ENCODE peak calls at places on chromosomes 2 and 18, in seven cellular contexts. S, Z, G, V, U, J and T are unnamed samples.
A peak's percentile ranks its signal among the peaks of the same experiment; 100 is the strongest.

GRCh38 chr2:144950874-144951560 is 431.1 kb upstream of the ZEB2 start:
- ATAC-seq in Z (no peak), V (no peak), J (no peak), G (peak; percentile 58), U (no peak), S (no peak), T (no peak)

GRCh38 chr2:106138904-106139574 is 55.1 kb downstream of the UXS1 start:
- ATAC-seq in U (no peak), V (peak; percentile 85), Z (peak; percentile 18), J (peak; percentile 29), G (peak; percentile 14), S (no peak), T (peak; percentile 14)

GRCh38 chr2:33365264-33365663 is 111.2 kb upstream of the RASGRP3 start:
- ATAC-seq in J (no peak), Z (no peak), S (no peak), G (peak; percentile 44), V (no peak), U (no peak), T (no peak)

GRCh38 chr2:233075141-233075965 is 15.2 kb downstream of the INPP5D start:
- ATAC-seq in S (no peak), J (peak; percentile 47), Z (no peak), U (peak; percentile 10), V (peak; percentile 57), G (peak; percentile 53), T (peak; percentile 2)

GRCh38 chr2:81852651-81853050 is 1548.1 kb upstream of the LRRTM1 start:
- ATAC-seq in V (no peak), U (no peak), J (no peak), S (no peak), Z (no peak), G (no peak), T (no peak)

GRCh38 chr2:179524940-179525339 is 260.3 kb upstream of the SESTD1 start:
- ATAC-seq in V (peak; percentile 71), S (no peak), J (no peak), G (no peak), Z (no peak), U (no peak), T (no peak)

GRCh38 chr2:143802242-143802641 is 673.0 kb downstream of the ARHGAP15 start:
- ATAC-seq in G (no peak), Z (no peak), U (no peak), S (no peak), J (no peak), V (no peak), T (no peak)

GRCh38 chr18:78199002-78199401 is 780.6 kb upstream of the SALL3 start:
- ATAC-seq in S (no peak), U (no peak), Z (no peak), J (no peak), V (no peak), G (no peak), T (no peak)

GRCh38 chr18:4399929-4400328 is 55.2 kb downstream of the DLGAP1 start:
- ATAC-seq in U (no peak), G (no peak), J (no peak), Z (no peak), S (no peak), V (no peak), T (no peak)

GRCh38 chr18:14922031-14922430 is 174.1 kb downstream of the ANKRD30B start:
- ATAC-seq in Z (no peak), G (no peak), S (no peak), J (no peak), V (no peak), U (no peak), T (no peak)

GRCh38 chr2:58541511-58541910 is 300.4 kb upstream of the FANCL start:
- ATAC-seq in Z (no peak), J (no peak), V (no peak), G (no peak), S (no peak), U (no peak), T (no peak)

GRCh38 chr2:221258464-221258863 is 313.6 kb downstream of the EPHA4 start:
- ATAC-seq in U (no peak), G (no peak), V (no peak), J (no peak), S (no peak), Z (no peak), T (no peak)

GRCh38 chr2:179595284-179595683 is 266.1 kb downstream of the ZNF385B start:
- ATAC-seq in Z (no peak), S (no peak), J (no peak), V (peak; percentile 98), U (no peak), G (peak; percentile 60), T (no peak)

GRCh38 chr2:178271629-178272333 is 77.5 kb downstream of the OSBPL6 start:
- ATAC-seq in J (no peak), Z (no peak), S (peak; percentile 96), U (no peak), V (no peak), G (peak; percentile 96), T (no peak)

GRCh38 chr2:19793132-19793750 is 108.5 kb downstream of the TTC32 start:
- ATAC-seq in U (no peak), J (no peak), V (no peak), S (no peak), G (peak; percentile 69), Z (no peak), T (no peak)

GRCh38 chr2:237664151-237664550 is 36.8 kb downstream of the LRRFIP1 start:
- ATAC-seq in Z (no peak), V (no peak), J (no peak), G (peak; percentile 54), S (peak; percentile 12), U (no peak), T (no peak)